ENCODE peak calls at places on chromosome 14, in eight cellular contexts. R is mesothelial cell of epicardium, W is foreskin fibroblast, G is Peyer's patch, T is astrocyte of the spinal cord, D is epithelial cell of proximal tubule, A is A549, V is GM06990. X is an unnamed sample.

GRCh38 chr14:103311171-103311997 is 22.7 kb upstream of the EIF5 start:
- DNase-seq in R (no peak), W (no peak), G (no peak), T (no peak), D (no peak), A (no peak), V (no peak), X (no peak)

GRCh38 chr14:92010644-92011043 is 29.2 kb downstream of the TRIP11 start:
- DNase-seq in R (no peak), W (no peak), G (no peak), T (no peak), D (no peak), A (no peak), V (no peak), X (no peak)

GRCh38 chr14:36582011-36582873 is at the start of gene NKX2-8:
- DNase-seq in R (no peak), W (peak; percentile 2), G (no peak), T (no peak), D (no peak), A (peak; percentile 49), V (no peak), X (no peak)

GRCh38 chr14:80965041-80965440 is 9.6 kb downstream of the TSHR start:
- DNase-seq in R (no peak), W (no peak), G (no peak), T (no peak), D (peak; percentile 38), A (no peak), V (no peak), X (no peak)

GRCh38 chr14:69043007-69043444 is 63.9 kb upstream of the ACTN1 start:
- DNase-seq in R (no peak), W (peak; percentile 48), G (no peak), T (no peak), D (no peak), A (no peak), V (no peak), X (no peak)

GRCh38 chr14:68407275-68407674 is 385.6 kb downstream of the ZFP36L1 start:
- DNase-seq in R (no peak), W (no peak), G (no peak), T (no peak), D (no peak), A (no peak), V (no peak), X (no peak)

GRCh38 chr14:59362533-59362932 is 102.6 kb downstream of the GPR135 start:
- DNase-seq in R (no peak), W (peak; percentile 65), G (no peak), T (peak; percentile 28), D (no peak), A (no peak), V (no peak), X (no peak)

GRCh38 chr14:75277000-75277795 is 1.4 kb upstream of the FOS start:
- DNase-seq in R (peak; percentile 74), W (peak; percentile 94), G (peak; percentile 94), T (peak; percentile 95), D (no peak), A (peak; percentile 85), V (peak; percentile 67), X (peak; percentile 73)

GRCh38 chr14:98204139-98204538 is 1067.9 kb downstream of the BCL11B start:
- DNase-seq in R (no peak), W (no peak), G (no peak), T (no peak), D (no peak), A (no peak), V (no peak), X (no peak)

GRCh38 chr14:99604766-99605298 is 825 bp upstream of the CCDC85C start:
- DNase-seq in R (no peak), W (peak; percentile 58), G (no peak), T (peak; percentile 37), D (no peak), A (peak; percentile 56), V (peak; percentile 38), X (no peak)

GRCh38 chr14:85061256-85061655 is 468.7 kb upstream of the FLRT2 start:
- DNase-seq in R (no peak), W (no peak), G (no peak), T (no peak), D (no peak), A (no peak), V (no peak), X (no peak)

GRCh38 chr14:74476107-74476506 is 17.0 kb downstream of the NPC2 start:
- DNase-seq in R (no peak), W (no peak), G (no peak), T (no peak), D (no peak), A (no peak), V (no peak), X (no peak)

DNA sequence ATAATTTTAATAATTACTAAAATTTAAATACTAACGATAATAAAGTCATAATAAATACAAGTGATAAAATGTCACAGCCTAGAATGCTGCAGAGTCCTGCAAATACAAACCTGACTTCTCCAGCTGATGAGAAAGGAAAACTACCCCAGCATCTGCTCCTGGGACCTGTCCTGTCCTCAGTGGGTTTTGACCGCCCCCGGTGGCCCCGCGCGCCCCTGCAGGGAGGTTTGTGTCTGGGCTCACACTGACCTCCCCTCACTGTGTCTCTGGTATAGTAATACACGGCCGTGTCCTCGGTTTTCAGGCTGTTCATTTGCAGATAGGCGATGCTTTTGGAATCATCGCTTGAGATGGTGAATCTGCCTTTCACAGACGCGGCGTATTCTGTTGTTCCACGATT is 1139.4 kb downstream of the TMEM121 start:
- DNase-seq in R (no peak), W (no peak), G (no peak), T (no peak), D (no peak), A (no peak), V (peak; percentile 25), X (no peak)
- TF ChIP-seq CTCF in R (no peak), W (no peak), G (no peak), T (no peak), D (no peak), A (no peak), V (peak; percentile 47), X (no peak)

GRCh38 chr14:21090194-21090939 is 8.1 kb downstream of the ZNF219 start:
- DNase-seq in R (no peak), W (no peak), G (no peak), T (no peak), D (no peak), A (peak; percentile 58), V (no peak), X (peak; percentile 17)
- TF ChIP-seq CTCF in R (no peak), W (peak; percentile 52), G (peak; percentile 56), T (peak; percentile 60), D (peak; percentile 64), A (peak; percentile 47), V (peak; percentile 52), X (no peak)

DNA sequence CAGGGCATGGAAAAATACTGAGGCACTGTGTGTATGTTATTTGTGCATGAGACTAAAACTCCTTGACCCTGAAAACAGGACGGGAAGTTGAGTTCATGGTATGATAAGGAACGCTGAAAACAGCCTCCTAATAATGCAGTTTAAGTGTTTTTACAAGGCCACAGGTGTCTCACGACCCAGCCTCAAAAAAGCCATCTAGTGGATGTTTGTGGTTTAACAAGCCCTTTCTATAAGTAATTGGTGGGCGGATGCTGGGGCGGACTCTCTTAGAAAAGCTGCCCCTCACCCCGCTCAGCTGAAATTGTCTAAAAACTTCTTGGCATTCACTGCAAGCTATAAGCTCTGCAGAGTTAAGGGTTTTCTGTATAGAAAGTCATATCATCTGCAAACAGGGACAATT is 184.5 kb downstream of the NUBPL start:
- DNase-seq in R (no peak), W (no peak), G (no peak), T (no peak), D (no peak), A (no peak), V (no peak), X (no peak)
- TF ChIP-seq CTCF in R (no peak), W (no peak), G (no peak), T (no peak), D (no peak), A (no peak), V (no peak), X (no peak)

GRCh38 chr14:78697341-78697740 is 527.2 kb downstream of the NRXN3 start:
- DNase-seq in R (no peak), W (peak; percentile 53), G (no peak), T (peak; percentile 42), D (peak; percentile 7), A (peak; percentile 7), V (no peak), X (no peak)
- TF ChIP-seq CTCF in R (peak; percentile 41), W (peak; percentile 69), G (peak; percentile 30), T (peak; percentile 65), D (peak; percentile 75), A (peak; percentile 47), V (peak; percentile 63), X (no peak)

GRCh38 chr14:71012888-71013287 is 105.6 kb downstream of the PCNX1 start:
- DNase-seq in R (no peak), W (no peak), G (no peak), T (no peak), D (no peak), A (no peak), V (no peak), X (no peak)

GRCh38 chr14:71013551-71014192 is 106.4 kb downstream of the PCNX1 start:
- DNase-seq in R (no peak), W (peak; percentile 8), G (no peak), T (no peak), D (no peak), A (no peak), V (no peak), X (no peak)

GRCh38 chr14:71006200-71006563 is 98.9 kb downstream of the PCNX1 start:
- DNase-seq in R (no peak), W (peak; percentile 9), G (no peak), T (no peak), D (no peak), A (no peak), V (no peak), X (no peak)

GRCh38 chr14:71011479-71011878 is 104.2 kb downstream of the PCNX1 start:
- DNase-seq in R (no peak), W (peak; percentile 24), G (no peak), T (no peak), D (no peak), A (no peak), V (no peak), X (no peak)
- TF ChIP-seq CTCF in R (no peak), W (peak; percentile 38), G (peak; percentile 11), T (peak; percentile 30), D (peak; percentile 45), A (peak; percentile 32), V (no peak), X (no peak)

DNA sequence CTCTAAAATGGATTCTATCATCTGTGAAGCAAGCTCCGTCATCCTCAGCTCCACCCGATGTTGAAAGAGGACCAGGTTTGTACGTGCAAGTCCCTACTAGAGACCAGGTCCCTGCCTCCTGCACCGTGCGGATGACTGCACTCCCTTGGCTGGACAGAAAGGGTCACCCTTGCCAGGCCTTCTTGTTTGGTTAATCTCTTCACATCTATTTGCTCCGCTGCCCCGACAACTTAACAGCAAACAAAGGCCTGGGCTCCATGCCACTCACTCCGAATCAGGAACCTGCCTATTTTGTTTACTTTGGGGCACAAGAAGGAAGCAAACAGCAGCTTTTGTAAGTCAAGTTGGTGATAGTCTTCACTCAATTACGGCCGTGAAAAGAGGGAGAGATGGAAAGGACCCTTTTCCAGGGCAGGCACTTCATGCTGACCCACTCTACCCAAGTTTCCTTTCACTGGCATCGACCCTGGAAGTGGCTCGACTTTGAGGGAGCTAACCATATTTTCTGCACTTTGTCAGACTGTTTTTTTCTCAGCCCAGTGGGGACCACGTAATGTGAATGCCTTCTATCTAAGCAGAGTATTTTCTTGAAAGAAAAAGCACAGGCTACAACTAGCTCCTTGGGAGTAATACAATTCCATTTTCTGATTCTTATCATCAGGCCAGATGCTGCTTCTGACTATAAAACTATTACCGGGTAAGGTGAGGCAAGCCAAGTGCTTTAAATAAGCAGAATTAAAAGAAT is 202.6 kb downstream of the FOXN3 start:
- DNase-seq in R (no peak), W (no peak), G (peak; percentile 55), T (peak; percentile 46), D (peak; percentile 7), A (peak; percentile 49), V (no peak), X (no peak)
- TF ChIP-seq CTCF in R (no peak), W (no peak), G (no peak), T (peak; percentile 2), D (no peak), A (no peak), V (no peak), X (no peak)

X was measured in omental fat pad.